ENCODE peak calls at places on chromosomes 4 and X, in six cellular contexts. K is fibroblast of lung, Y is mesendoderm, D is H9, Q is endodermal cell, E is IMR-90. A is an unnamed sample.

GRCh38 chrX:43500240-43500639 is 155.9 kb upstream of the MAOA start:
- DNase-seq in K (no peak), Y (no peak), D (no peak), Q (no peak), E (no peak), A (peak)

GRCh38 chr4:56907489-56908205 is at the start of gene REST:
- DNase-seq in K (peak), Y (peak), D (peak), Q (peak), E (peak), A (peak)

GRCh38 chrX:21373637-21374162 is 518 bp upstream of the CNKSR2 start:
- DNase-seq in K (no peak), Y (peak), D (peak), Q (no peak), E (no peak), A (no peak)

GRCh38 chr4:165301833-165302232 is 25.6 kb upstream of the MSMO1 start:
- DNase-seq in K (peak), Y (no peak), D (no peak), Q (no peak), E (peak), A (no peak)

GRCh38 chrX:21912989-21913388 is 27.5 kb upstream of the SMS start:
- DNase-seq in K (no peak), Y (no peak), D (no peak), Q (no peak), E (no peak), A (no peak)

GRCh38 chrX:118455013-118455412 is 40.6 kb upstream of the DOCK11 start:
- DNase-seq in K (no peak), Y (peak), D (no peak), Q (no peak), E (no peak), A (no peak)

GRCh38 chr4:37889849-37890500 is 909 bp upstream of the TBC1D1 start:
- DNase-seq in K (no peak), Y (peak), D (peak), Q (peak), E (peak), A (no peak)

GRCh38 chrX:119343856-119344255 is 55.3 kb upstream of the SLC25A43 start:
- DNase-seq in K (no peak), Y (no peak), D (no peak), Q (no peak), E (no peak), A (no peak)

GRCh38 chr4:127777487-127777886 is 4.6 kb upstream of the HSPA4L start:
- DNase-seq in K (no peak), Y (no peak), D (no peak), Q (no peak), E (no peak), A (no peak)

GRCh38 chr4:93897559-93897958 is 69.0 kb downstream of the ATOH1 start:
- DNase-seq in K (no peak), Y (peak), D (no peak), Q (no peak), E (no peak), A (no peak)

GRCh38 chr4:52911684-52912294 is 49.7 kb downstream of the RASL11B start:
- DNase-seq in K (peak), Y (peak), D (peak), Q (peak), E (peak), A (peak)

GRCh38 chr4:146165840-146166239 is 9.7 kb upstream of the LSM6 start:
- DNase-seq in K (peak), Y (no peak), D (no peak), Q (no peak), E (peak), A (no peak)

GRCh38 chr4:97367878-97368277 is 775.4 kb downstream of the STPG2 start:
- DNase-seq in K (no peak), Y (no peak), D (no peak), Q (no peak), E (no peak), A (no peak)

GRCh38 chr4:13627185-13627605 is 330 bp downstream of the BOD1L1 start:
- DNase-seq in K (peak), Y (peak), D (peak), Q (no peak), E (no peak), A (no peak)

GRCh38 chr4:83862471-83862870 is 326.6 kb downstream of the GPAT3 start:
- DNase-seq in K (no peak), Y (no peak), D (no peak), Q (no peak), E (no peak), A (no peak)

GRCh38 chr4:116223059-116223732 is 862.2 kb downstream of the TRAM1L1 start:
- DNase-seq in K (no peak), Y (no peak), D (no peak), Q (no peak), E (no peak), A (no peak)

GRCh38 chr4:67885727-67886126 is 1.9 kb upstream of the TMPRSS11D start:
- DNase-seq in K (peak), Y (peak), D (no peak), Q (no peak), E (peak), A (no peak)

GRCh38 chrX:69024931-69025330 is 140.3 kb downstream of the PJA1 start:
- DNase-seq in K (peak), Y (peak), D (peak), Q (peak), E (peak), A (no peak)

GRCh38 chr4:186204103-186204559 is 12.8 kb downstream of the CYP4V2 start:
- DNase-seq in K (peak), Y (peak), D (no peak), Q (no peak), E (peak), A (no peak)

GRCh38 chr4:103996059-103996458 is 276.3 kb upstream of the TACR3 start:
- DNase-seq in K (peak), Y (peak), D (no peak), Q (peak), E (no peak), A (peak)

GRCh38 chr4:61783050-61783449 is 582.9 kb downstream of the ADGRL3 start:
- DNase-seq in K (no peak), Y (no peak), D (no peak), Q (no peak), E (no peak), A (no peak)

GRCh38 chrX:97931586-97931985 is 1047.9 kb downstream of the RPA4 start:
- DNase-seq in K (no peak), Y (no peak), D (no peak), Q (no peak), E (no peak), A (no peak)

GRCh38 chrX:49075347-49075746 is 1.5 kb upstream of the PRAF2 start:
- DNase-seq in K (no peak), Y (peak), D (no peak), Q (no peak), E (no peak), A (no peak)

GRCh38 chrX:149962859-149963757 is 24.8 kb upstream of the EOLA2 start:
- DNase-seq in K (peak), Y (peak), D (peak), Q (peak), E (peak), A (peak)

GRCh38 chrX:387729-388128 is 1.0 kb upstream of the PPP2R3B start:
- DNase-seq in K (no peak), Y (no peak), D (no peak), Q (peak), E (no peak), A (no peak)
- H3K9ac ChIP-seq in K (no peak), Y (peak), D (peak), Q (peak), E (peak), A (peak)

GRCh38 chrX:110402855-110403230 is 44.2 kb downstream of the RTL9 start:
- DNase-seq in K (no peak), Y (no peak), D (no peak), Q (no peak), E (no peak), A (no peak)
- H3K9ac ChIP-seq in K (no peak), Y (no peak), D (no peak), Q (no peak), E (peak), A (no peak)

DNA sequence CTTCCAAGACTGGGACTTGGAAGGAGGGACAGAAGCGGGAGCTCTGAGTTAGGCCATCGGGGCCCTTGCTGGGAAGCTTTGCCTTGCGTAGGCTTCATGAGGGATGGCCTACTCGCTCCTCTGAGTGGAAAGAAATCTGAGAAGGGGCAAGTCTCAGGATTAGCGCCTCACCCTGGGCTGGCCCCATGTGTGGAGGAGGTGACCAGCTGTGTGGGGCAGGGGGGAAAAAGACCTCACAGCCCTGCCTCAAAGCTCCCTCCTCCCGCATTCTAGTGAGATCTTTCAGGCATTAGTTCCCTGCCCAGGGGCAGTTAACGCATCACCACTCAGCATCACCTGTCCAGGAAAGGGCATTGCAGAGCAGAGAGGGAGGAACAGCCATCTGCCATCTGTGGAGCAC is 156.1 kb downstream of the ENPP6 start:
- DNase-seq in K (no peak), Y (peak), D (peak), Q (peak), E (no peak), A (no peak)
- H3K9ac ChIP-seq in K (no peak), Y (no peak), D (no peak), Q (no peak), E (no peak), A (no peak)

DNA sequence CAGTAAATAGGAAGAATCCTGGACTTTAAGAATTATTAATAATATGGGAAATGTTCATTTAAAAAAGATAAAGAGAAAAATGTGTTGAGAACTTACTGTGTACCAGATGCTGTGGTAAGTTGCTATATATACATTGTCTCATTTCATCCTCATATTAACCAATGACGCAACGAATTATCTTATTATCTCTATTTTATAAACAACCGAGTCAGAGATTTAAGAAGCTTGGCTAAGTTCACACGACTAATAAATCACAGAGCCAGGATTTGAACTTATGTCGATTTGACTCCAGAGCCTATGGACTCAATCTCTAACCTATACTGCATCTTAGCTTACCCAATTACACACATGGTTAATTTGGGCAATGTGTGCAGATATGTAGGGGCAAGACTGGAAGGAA is 15.5 kb upstream of the DCTD start:
- DNase-seq in K (peak), Y (no peak), D (no peak), Q (no peak), E (peak), A (no peak)
- H3K9ac ChIP-seq in K (no peak), Y (no peak), D (no peak), Q (no peak), E (no peak), A (no peak)

GRCh38 chr4:8592366-8593267 is at the start of gene CPZ:
- DNase-seq in K (peak), Y (peak), D (peak), Q (peak), E (peak), A (peak)
- H3K9ac ChIP-seq in K (peak), Y (peak), D (no peak), Q (peak), E (peak), A (peak)

GRCh38 chr4:151324449-151325319 is 721 bp downstream of the SH3D19 start:
- DNase-seq in K (peak), Y (peak), D (peak), Q (peak), E (peak), A (no peak)
- H3K9ac ChIP-seq in K (no peak), Y (peak), D (peak), Q (peak), E (peak), A (peak)

GRCh38 chrX:100648601-100649417 is 4.8 kb downstream of the SRPX2 start:
- DNase-seq in K (peak), Y (peak), D (no peak), Q (peak), E (peak), A (no peak)
- H3K9ac ChIP-seq in K (peak), Y (no peak), D (no peak), Q (no peak), E (peak), A (no peak)

GRCh38 chrX:96098471-96098870 is 586.2 kb upstream of the DIAPH2 start:
- DNase-seq in K (no peak), Y (no peak), D (no peak), Q (no peak), E (no peak), A (no peak)
- H3K9ac ChIP-seq in K (no peak), Y (no peak), D (no peak), Q (no peak), E (no peak), A (no peak)

DNA sequence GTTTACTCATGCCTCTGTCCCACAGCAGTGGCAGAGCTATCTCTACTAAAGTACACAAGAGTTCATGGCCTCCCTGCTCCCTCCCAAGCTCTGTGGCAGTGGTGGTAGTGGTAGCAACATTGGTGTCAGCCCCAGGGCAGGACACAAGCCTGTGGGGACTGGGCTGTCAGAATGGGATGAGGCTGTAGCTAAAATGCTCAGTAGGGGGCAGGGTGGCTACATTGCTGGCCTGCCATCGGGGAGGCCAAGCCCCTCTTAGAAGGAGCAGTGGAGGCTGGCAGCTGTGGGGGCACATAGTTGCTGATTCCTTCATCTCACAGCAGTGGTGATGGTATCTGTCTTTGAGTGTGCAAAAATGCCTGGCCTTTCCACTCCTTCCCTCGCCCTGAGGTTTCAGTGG is 461.7 kb downstream of the PCDH18 start:
- DNase-seq in K (no peak), Y (peak), D (peak), Q (peak), E (no peak), A (no peak)
- H3K9ac ChIP-seq in K (no peak), Y (no peak), D (no peak), Q (no peak), E (no peak), A (no peak)

GRCh38 chr4:76087007-76087769 is 12.7 kb downstream of the ART3 start:
- DNase-seq in K (peak), Y (peak), D (peak), Q (peak), E (peak), A (peak)
- H3K9ac ChIP-seq in K (no peak), Y (peak), D (no peak), Q (no peak), E (no peak), A (no peak)

A was measured in NT2/D1.